ENCODE peak calls at places on chromosome 5, in five cellular contexts. Q is PC-3, W is HCT116, M is neural progenitor cell, D is SK-N-SH. G is an unnamed sample.

GRCh38 chr5:38673671-38674071 is 117.2 kb upstream of the LIFR start:
- DNase-seq in Q (peak), W (peak), M (peak), D (no peak), G (peak)

GRCh38 chr5:126044111-126044668 is 379.0 kb upstream of the GRAMD2B start:
- DNase-seq in Q (peak), W (no peak), M (no peak), D (peak), G (peak)

GRCh38 chr5:79077680-79078365 is 8.3 kb downstream of the BHMT2 start:
- DNase-seq in Q (no peak), W (no peak), M (no peak), D (no peak), G (peak)

GRCh38 chr5:54719384-54720306 is 202.1 kb downstream of the SNX18 start:
- DNase-seq in Q (peak), W (no peak), M (peak), D (no peak), G (peak)

GRCh38 chr5:16456103-16456832 is 9.3 kb downstream of the ZNF622 start:
- DNase-seq in Q (peak), W (peak), M (peak), D (peak), G (peak)

GRCh38 chr5:178786424-178786823 is 56.0 kb upstream of the ZNF354A start:
- DNase-seq in Q (no peak), W (no peak), M (no peak), D (no peak), G (no peak)

GRCh38 chr5:98992552-98992951 is 63.7 kb upstream of the CHD1 start:
- DNase-seq in Q (no peak), W (no peak), M (no peak), D (no peak), G (no peak)

GRCh38 chr5:5011151-5011550 is 129.0 kb upstream of the ADAMTS16 start:
- DNase-seq in Q (no peak), W (no peak), M (no peak), D (no peak), G (peak)

GRCh38 chr5:100779669-100780375 is 123.3 kb downstream of the ST8SIA4 start:
- DNase-seq in Q (no peak), W (no peak), M (no peak), D (no peak), G (no peak)

GRCh38 chr5:69444127-69444754 is 29.3 kb downstream of the MARVELD2 start:
- DNase-seq in Q (no peak), W (no peak), M (no peak), D (no peak), G (no peak)

GRCh38 chr5:123809594-123810172 is 297.7 kb downstream of the CSNK1G3 start:
- DNase-seq in Q (no peak), W (no peak), M (no peak), D (no peak), G (no peak)

GRCh38 chr5:3336666-3337065 is 259.0 kb upstream of the IRX1 start:
- DNase-seq in Q (no peak), W (no peak), M (no peak), D (no peak), G (peak)

GRCh38 chr5:140631831-140632365 is 1.1 kb downstream of the CD14 start:
- DNase-seq in Q (no peak), W (no peak), M (no peak), D (no peak), G (no peak)

GRCh38 chr5:86565197-86565789 is 52.4 kb upstream of the COX7C start:
- DNase-seq in Q (no peak), W (no peak), M (no peak), D (no peak), G (no peak)

GRCh38 chr5:167305591-167306213 is 985.7 kb upstream of the WWC1 start:
- DNase-seq in Q (no peak), W (no peak), M (no peak), D (no peak), G (no peak)
- H3K9ac ChIP-seq in Q (no peak), W (no peak), M (no peak), D (no peak), G (no peak)

GRCh38 chr5:176776141-176776865 is 34.1 kb upstream of the UNC5A start:
- DNase-seq in Q (no peak), W (no peak), M (no peak), D (no peak), G (no peak)

GRCh38 chr5:176773408-176774035 is 36.8 kb upstream of the UNC5A start:
- DNase-seq in Q (no peak), W (no peak), M (no peak), D (no peak), G (no peak)

GRCh38 chr5:176772271-176773210 is 37.8 kb upstream of the UNC5A start:
- DNase-seq in Q (no peak), W (no peak), M (no peak), D (no peak), G (no peak)

GRCh38 chr5:176775409-176775808 is 35.0 kb upstream of the UNC5A start:
- DNase-seq in Q (peak), W (no peak), M (no peak), D (no peak), G (peak)

GRCh38 chr5:176774216-176775171 is 35.9 kb upstream of the UNC5A start:
- DNase-seq in Q (no peak), W (no peak), M (no peak), D (no peak), G (no peak)
- TF ChIP-seq EZH2phosphoT487 in Q (no peak), W (no peak), M (no peak), D (no peak), G (no peak)

DNA sequence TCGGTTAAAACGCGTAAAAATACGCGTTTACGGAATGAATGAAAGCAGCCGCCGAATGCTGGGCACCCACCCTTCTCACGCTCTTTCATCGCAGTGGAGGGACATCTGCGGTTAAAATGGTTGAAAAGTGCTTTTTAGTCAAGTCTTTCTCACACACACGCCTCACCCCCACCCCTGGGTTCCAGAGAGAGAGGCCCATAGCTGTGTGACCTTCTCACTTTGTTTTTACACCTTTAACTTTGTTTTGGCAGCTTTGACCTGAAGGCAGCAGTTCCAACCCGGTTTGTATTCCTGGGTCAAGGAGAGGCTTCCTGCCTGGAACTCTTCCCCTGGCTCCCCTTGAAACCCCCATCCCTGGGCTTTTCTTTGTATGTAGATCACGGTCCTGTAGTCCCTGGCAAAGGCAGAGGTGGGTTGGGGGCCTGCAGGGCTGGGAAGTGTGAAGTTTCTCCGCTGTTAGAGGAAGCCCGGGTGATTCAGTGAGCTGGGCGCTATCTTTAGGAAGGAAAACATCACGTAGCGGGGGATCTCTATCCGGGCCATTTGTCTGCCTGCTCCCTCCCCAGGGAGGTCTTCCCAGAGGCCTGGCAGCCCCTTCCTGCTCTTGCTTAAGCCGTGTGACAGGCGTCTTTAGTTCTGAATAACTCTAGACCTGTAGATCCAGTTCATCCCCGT is 29.6 kb downstream of the SPRY4 start:
- DNase-seq in Q (no peak), W (no peak), M (no peak), D (no peak), G (no peak)
- H3K27ac ChIP-seq in Q (no peak), W (no peak), M (no peak), D (peak), G (no peak)

GRCh38 chr5:172786736-172787462 is 15.9 kb upstream of the DUSP1 start:
- DNase-seq in Q (no peak), W (no peak), M (no peak), D (no peak), G (no peak)
- H3K9ac ChIP-seq in Q (no peak), W (no peak), M (no peak), D (no peak), G (no peak)

GRCh38 chr5:180160215-180160614 is 48.8 kb downstream of the RASGEF1C start:
- DNase-seq in Q (no peak), W (no peak), M (no peak), D (no peak), G (no peak)
- TF ChIP-seq EZH2phosphoT487 in Q (no peak), W (no peak), M (no peak), D (no peak), G (no peak)

DNA sequence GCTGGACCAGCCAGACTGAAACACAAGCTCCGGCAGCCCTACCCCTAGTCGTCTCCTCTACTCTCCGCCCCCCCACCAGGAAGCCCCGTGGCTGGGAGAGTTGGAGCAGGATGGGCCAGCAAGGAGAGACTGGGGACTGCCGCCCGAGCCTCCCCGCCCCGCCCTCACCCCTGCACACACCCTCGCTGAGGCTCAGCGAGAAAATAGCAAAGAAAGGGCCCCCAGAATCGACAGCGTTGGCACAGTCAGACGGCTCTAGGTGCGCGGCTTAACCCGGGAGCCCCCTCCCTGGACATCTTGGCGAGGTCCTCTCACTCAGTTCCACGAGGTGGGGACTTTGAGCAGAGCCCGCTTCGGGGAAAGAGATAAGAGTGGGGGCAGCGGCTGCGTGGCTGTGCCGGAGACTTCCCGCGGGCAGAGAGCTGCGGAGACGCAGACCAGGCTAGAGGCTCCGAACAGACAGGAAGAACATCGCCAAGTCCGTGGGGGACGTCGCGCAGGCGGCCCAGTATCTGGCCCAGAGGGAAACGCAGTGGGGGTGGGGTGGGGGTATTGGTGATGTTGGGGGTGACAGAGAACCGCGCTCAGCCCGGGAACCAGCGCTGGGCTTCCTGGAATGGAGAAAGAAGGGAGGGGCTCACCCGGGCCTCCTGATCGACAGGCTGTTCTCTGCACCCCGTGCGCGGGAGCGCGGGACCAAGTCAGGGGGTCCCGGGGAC is 995 bp downstream of the TRIM7 start:
- DNase-seq in Q (no peak), W (no peak), M (peak), D (peak), G (peak)
- H3K27ac ChIP-seq in Q (no peak), W (peak), M (no peak), D (no peak), G (no peak)